ENCODE peak calls at places on chromosomes 3 and 15, in five cellular contexts. L is GM12891, E is HepG2, M is GM12878, G is K562. A is an unnamed sample.

GRCh38 chr3:11835028-11835639 is 11.6 kb downstream of the TAMM41 start:
- DNase-seq in L (no peak), G (peak; percentile 50), E (no peak), M (no peak), A (no peak)

GRCh38 chr3:24237971-24238767 is 256.5 kb downstream of the THRB start:
- DNase-seq in M (peak; percentile 8), L (peak; percentile 21), E (peak; percentile 64), G (peak; percentile 76), A (peak; percentile 5)

GRCh38 chr3:39763390-39763789 is 46.0 kb upstream of the MYRIP start:
- DNase-seq in L (no peak), G (no peak), E (no peak), M (no peak), A (no peak)

GRCh38 chr3:66572090-66572632 is 71.3 kb upstream of the LRIG1 start:
- DNase-seq in G (no peak), L (no peak), E (no peak), M (no peak), A (no peak)

GRCh38 chr3:123871946-123872345 is 12.2 kb downstream of the MYLK start:
- DNase-seq in E (no peak), G (no peak), L (no peak), M (no peak), A (no peak)

GRCh38 chr3:168591587-168591986 is 495.9 kb upstream of the GOLIM4 start:
- DNase-seq in E (no peak), G (no peak), M (no peak), L (no peak), A (no peak)

GRCh38 chr15:66995257-66995656 is 70.1 kb upstream of the SMAD3 start:
- DNase-seq in E (no peak), L (no peak), M (no peak), G (no peak), A (no peak)

GRCh38 chr15:82571722-82572222 is 31.5 kb upstream of the RPS17 start:
- DNase-seq in E (no peak), G (peak; percentile 32), M (no peak), L (no peak), A (no peak)

GRCh38 chr3:50210510-50211367 is 5.7 kb downstream of the SLC38A3 start:
- DNase-seq in M (no peak), G (no peak), L (no peak), E (peak; percentile 81), A (no peak)

GRCh38 chr15:70483513-70483912 is 279.8 kb downstream of the UACA start:
- DNase-seq in L (no peak), E (no peak), M (no peak), G (no peak), A (no peak)

GRCh38 chr15:40762919-40763800 is 708 bp upstream of the GCHFR start:
- DNase-seq in M (no peak), G (peak; percentile 74), L (peak; percentile 43), E (peak; percentile 85), A (peak; percentile 57)

GRCh38 chr3:46694520-46694919 is 1.0 kb upstream of the ALS2CL start:
- DNase-seq in E (no peak), L (no peak), M (no peak), G (no peak), A (no peak)

GRCh38 chr15:101537681-101538080 is 48.2 kb upstream of the PCSK6 start:
- DNase-seq in G (no peak), M (no peak), L (no peak), E (peak; percentile 90), A (no peak)

GRCh38 chr15:99248000-99248727 is 1.2 kb downstream of the TTC23 start:
- DNase-seq in M (no peak), G (no peak), L (no peak), E (no peak), A (no peak)

GRCh38 chr3:60512506-60512905 is 738.7 kb downstream of the FHIT start:
- DNase-seq in G (no peak), E (no peak), M (no peak), L (no peak), A (no peak)

GRCh38 chr15:70197318-70197944 is 99.7 kb upstream of the TLE3 start:
- DNase-seq in E (no peak), L (no peak), M (no peak), G (no peak), A (no peak)

GRCh38 chr3:33060609-33061337 is 36.2 kb downstream of the GLB1 start:
- DNase-seq in G (no peak), M (no peak), E (no peak), L (no peak), A (no peak)

GRCh38 chr3:153284282-153284938 is 122.4 kb downstream of the RAP2B start:
- DNase-seq in E (peak; percentile 10), L (no peak), M (peak; percentile 12), G (no peak), A (no peak)

GRCh38 chr3:90052425-90052950 is 945.1 kb downstream of the EPHA3 start:
- DNase-seq in E (no peak), M (no peak), G (no peak), L (no peak), A (no peak)
- TF ChIP-seq POLR2AphosphoS5 in E (no peak), M (no peak), G (no peak), L (no peak), A (no peak)

GRCh38 chr3:183825380-183826161 is at the start of gene MAP6D1:
- DNase-seq in M (no peak), G (no peak), L (peak; percentile 66), E (no peak), A (peak; percentile 46)
- TF ChIP-seq POLR2A in M (no peak), G (no peak), L (no peak), E (no peak), A (no peak)

GRCh38 chr3:15431256-15431837 is 3.9 kb downstream of the EAF1 start:
- DNase-seq in G (no peak), E (no peak), L (no peak), M (no peak), A (no peak)

GRCh38 chr3:15433531-15433930 is 6.1 kb downstream of the EAF1 start:
- DNase-seq in E (no peak), G (no peak), L (no peak), M (no peak), A (no peak)

GRCh38 chr3:15436246-15436645 is 8.8 kb downstream of the EAF1 start:
- DNase-seq in E (no peak), M (no peak), L (no peak), G (no peak), A (no peak)

GRCh38 chr3:15430624-15431023 is 3.2 kb downstream of the EAF1 start:
- DNase-seq in G (no peak), E (no peak), M (no peak), L (no peak), A (no peak)

DNA sequence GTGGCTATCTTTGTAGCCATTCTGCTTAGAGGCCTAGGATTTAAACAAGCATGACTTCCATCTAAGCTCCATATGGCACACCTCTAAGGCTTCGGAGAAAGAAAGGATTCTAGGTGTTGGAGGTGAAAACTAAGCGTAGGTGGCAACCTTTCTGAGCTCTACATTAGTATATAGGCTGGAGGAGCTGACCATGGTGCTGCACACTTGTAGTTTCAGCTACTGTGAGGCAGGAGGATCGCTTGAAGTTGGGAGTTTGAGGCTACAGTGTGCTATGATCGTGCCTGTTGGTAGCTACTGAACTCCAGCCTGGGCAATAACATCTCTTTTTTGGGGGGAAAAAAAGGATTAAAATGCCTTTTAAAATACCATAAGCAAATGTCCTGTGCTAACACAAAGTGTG is 7.4 kb downstream of the EAF1 start:
- DNase-seq in L (no peak), G (no peak), E (no peak), M (no peak), A (no peak)
- TF ChIP-seq TAF1 in L (no peak), G (no peak), E (no peak), M (no peak), A (no peak)

DNA sequence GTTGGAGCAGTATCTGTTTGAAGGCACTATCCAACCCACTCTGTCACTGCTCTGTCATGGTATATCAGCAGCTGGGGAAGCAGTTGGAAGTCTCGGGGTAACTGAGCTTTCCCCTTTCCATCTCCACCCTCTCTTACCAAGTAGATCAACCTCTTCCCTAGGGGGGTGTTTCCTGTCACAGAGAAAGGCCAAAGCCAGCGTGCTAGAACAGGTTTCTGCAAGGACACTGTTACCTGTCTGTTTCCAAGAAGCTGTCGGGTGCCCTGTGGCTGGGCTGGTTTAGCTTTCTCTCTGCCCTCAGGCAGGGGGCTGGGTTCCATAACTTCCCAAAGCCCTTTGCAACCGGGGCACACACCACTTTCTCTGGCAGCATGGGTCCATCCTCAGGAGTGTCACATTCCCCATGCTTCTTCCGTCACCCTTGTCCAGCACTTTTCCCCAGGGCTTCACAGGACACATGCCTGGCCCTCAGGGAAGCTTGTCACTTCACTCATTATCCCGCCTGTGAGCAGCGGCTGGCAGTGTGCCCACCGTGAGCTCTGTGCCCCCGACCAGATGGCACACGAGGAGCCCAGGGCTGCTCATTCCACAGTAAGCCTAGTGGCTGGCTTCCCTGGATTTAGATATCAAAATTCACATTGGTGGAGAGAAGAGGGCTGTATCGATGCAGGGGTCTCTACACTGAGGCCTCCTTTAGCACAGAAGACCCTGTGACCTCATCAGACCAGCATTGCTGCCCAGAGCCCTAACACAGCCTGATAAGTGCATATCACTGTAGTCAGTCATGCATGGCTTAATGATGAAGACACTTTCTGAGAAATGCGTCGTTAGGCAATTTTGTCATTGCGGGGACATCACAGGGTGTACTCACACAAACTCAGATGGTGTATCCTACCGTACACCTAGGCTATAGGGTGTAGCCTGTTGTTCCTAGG is 205.8 kb downstream of the SLCO3A1 start:
- DNase-seq in G (no peak), L (no peak), E (no peak), M (no peak), A (no peak)
- TF ChIP-seq POLR2AphosphoS5 in G (no peak), L (no peak), E (no peak), M (no peak), A (no peak)

GRCh38 chr3:52685705-52686691 is at the start of the genes GNL3 and PBRM1:
- DNase-seq in M (peak; percentile 82), G (peak; percentile 88), L (peak; percentile 78), E (peak; percentile 91), A (peak; percentile 76)
- TF ChIP-seq POLR2A in M (peak; percentile 93), G (peak; percentile 92), L (peak; percentile 93), E (peak; percentile 98), A (peak; percentile 94)

GRCh38 chr15:86863226-86863915 is 783.7 kb downstream of the AGBL1 start:
- DNase-seq in L (no peak), M (no peak), E (no peak), G (no peak), A (no peak)
- TF ChIP-seq TAF1 in L (no peak), M (no peak), E (no peak), G (no peak), A (no peak)

DNA sequence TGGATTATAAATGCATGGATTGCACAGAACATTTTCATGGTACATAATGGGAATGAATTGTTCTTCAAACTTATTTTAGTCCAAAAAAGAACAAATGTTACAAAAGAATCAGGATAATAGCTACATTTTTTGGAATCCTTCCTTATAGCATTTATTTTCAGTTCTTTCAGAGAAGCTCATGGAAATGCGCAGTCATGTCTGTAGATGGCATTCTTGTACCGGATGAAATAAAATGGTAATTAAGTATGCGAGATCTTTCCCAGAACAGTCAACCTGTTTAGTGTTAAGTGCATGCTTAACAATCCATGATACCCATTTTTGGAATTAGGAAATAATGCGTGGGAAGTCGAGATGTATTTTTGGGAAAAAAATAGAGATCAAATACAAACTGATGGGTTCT is 38.2 kb upstream of the GOLGA8B start:
- DNase-seq in M (no peak), G (no peak), L (no peak), E (peak; percentile 3), A (no peak)
- TF ChIP-seq POLR2AphosphoS5 in M (no peak), G (no peak), L (no peak), E (no peak), A (no peak)

A was measured in GM12892.